ENCODE peak calls at places on chromosomes 3 and 15, in seven cellular contexts. One of them, this sample, is unnamed.

GRCh38 chr15:41564286-41564959 is 5.4 kb downstream of the TYRO3 start:
- DNase-seq in activated CD8-positive, alpha-beta T cell treated with anti-CD3 and anti-CD28 coated beads for 36 hours: no peak
- DNase-seq in psoas muscle: no peak
- DNase-seq in BE2C: peak
- DNase-seq in PC-9: no peak
- DNase-seq in neural progenitor cell: peak
- DNase-seq in CD8-positive, alpha-beta T cell: no peak
- DNase-seq in this sample: peak

GRCh38 chr3:129439381-129439816 is 349 bp downstream of the MBD4 start:
- DNase-seq in neural progenitor cell: peak
- DNase-seq in psoas muscle: peak
- DNase-seq in BE2C: peak
- DNase-seq in activated CD8-positive, alpha-beta T cell treated with anti-CD3 and anti-CD28 coated beads for 36 hours: peak
- DNase-seq in PC-9: no peak
- DNase-seq in CD8-positive, alpha-beta T cell: peak
- DNase-seq in this sample: peak

GRCh38 chr3:4826237-4827100 is 152.8 kb upstream of the BHLHE40 start:
- DNase-seq in activated CD8-positive, alpha-beta T cell treated with anti-CD3 and anti-CD28 coated beads for 36 hours: no peak
- DNase-seq in BE2C: no peak
- DNase-seq in neural progenitor cell: no peak
- DNase-seq in CD8-positive, alpha-beta T cell: no peak
- DNase-seq in psoas muscle: peak
- DNase-seq in PC-9: no peak
- DNase-seq in this sample: no peak

GRCh38 chr15:79042213-79042928 is 48.2 kb downstream of the RASGRF1 start:
- DNase-seq in BE2C: no peak
- DNase-seq in PC-9: no peak
- DNase-seq in neural progenitor cell: no peak
- DNase-seq in activated CD8-positive, alpha-beta T cell treated with anti-CD3 and anti-CD28 coated beads for 36 hours: peak
- DNase-seq in psoas muscle: no peak
- DNase-seq in CD8-positive, alpha-beta T cell: no peak
- DNase-seq in this sample: no peak

GRCh38 chr15:59691194-59691805 is 2.2 kb upstream of the BNIP2 start:
- DNase-seq in neural progenitor cell: peak
- DNase-seq in psoas muscle: no peak
- DNase-seq in BE2C: peak
- DNase-seq in activated CD8-positive, alpha-beta T cell treated with anti-CD3 and anti-CD28 coated beads for 36 hours: peak
- DNase-seq in PC-9: peak
- DNase-seq in CD8-positive, alpha-beta T cell: peak
- DNase-seq in this sample: peak

GRCh38 chr3:129377615-129378014 is 50.8 kb downstream of the EFCAB12 start:
- DNase-seq in CD8-positive, alpha-beta T cell: no peak
- DNase-seq in neural progenitor cell: no peak
- DNase-seq in BE2C: no peak
- DNase-seq in psoas muscle: no peak
- DNase-seq in activated CD8-positive, alpha-beta T cell treated with anti-CD3 and anti-CD28 coated beads for 36 hours: no peak
- DNase-seq in PC-9: no peak
- DNase-seq in this sample: no peak

GRCh38 chr15:78340243-78341056 is at the start of gene CRABP1:
- DNase-seq in psoas muscle: no peak
- DNase-seq in activated CD8-positive, alpha-beta T cell treated with anti-CD3 and anti-CD28 coated beads for 36 hours: peak
- DNase-seq in neural progenitor cell: peak
- DNase-seq in BE2C: peak
- DNase-seq in CD8-positive, alpha-beta T cell: no peak
- DNase-seq in PC-9: no peak
- DNase-seq in this sample: peak

GRCh38 chr3:129608087-129608935 is 1.8 kb upstream of the PLXND1 start:
- DNase-seq in PC-9: no peak
- DNase-seq in CD8-positive, alpha-beta T cell: no peak
- DNase-seq in neural progenitor cell: peak
- DNase-seq in psoas muscle: no peak
- DNase-seq in BE2C: peak
- DNase-seq in activated CD8-positive, alpha-beta T cell treated with anti-CD3 and anti-CD28 coated beads for 36 hours: no peak
- DNase-seq in this sample: no peak

GRCh38 chr3:39038165-39038564 is 13.6 kb downstream of the SCN11A start:
- DNase-seq in activated CD8-positive, alpha-beta T cell treated with anti-CD3 and anti-CD28 coated beads for 36 hours: no peak
- DNase-seq in PC-9: no peak
- DNase-seq in neural progenitor cell: no peak
- DNase-seq in BE2C: no peak
- DNase-seq in psoas muscle: no peak
- DNase-seq in CD8-positive, alpha-beta T cell: no peak
- DNase-seq in this sample: no peak

GRCh38 chr3:17972889-17973558 is 230.6 kb upstream of the TBC1D5 start:
- DNase-seq in activated CD8-positive, alpha-beta T cell treated with anti-CD3 and anti-CD28 coated beads for 36 hours: no peak
- DNase-seq in PC-9: no peak
- DNase-seq in psoas muscle: no peak
- DNase-seq in CD8-positive, alpha-beta T cell: no peak
- DNase-seq in BE2C: no peak
- DNase-seq in neural progenitor cell: no peak
- DNase-seq in this sample: no peak

GRCh38 chr3:187743195-187744141 is 1.8 kb downstream of the BCL6 start:
- DNase-seq in activated CD8-positive, alpha-beta T cell treated with anti-CD3 and anti-CD28 coated beads for 36 hours: peak
- DNase-seq in BE2C: no peak
- DNase-seq in psoas muscle: peak
- DNase-seq in CD8-positive, alpha-beta T cell: peak
- DNase-seq in PC-9: peak
- DNase-seq in neural progenitor cell: peak
- DNase-seq in this sample: peak

GRCh38 chr3:27293954-27294353 is 75.2 kb downstream of the NEK10 start:
- DNase-seq in PC-9: no peak
- DNase-seq in neural progenitor cell: no peak
- DNase-seq in BE2C: no peak
- DNase-seq in psoas muscle: no peak
- DNase-seq in activated CD8-positive, alpha-beta T cell treated with anti-CD3 and anti-CD28 coated beads for 36 hours: no peak
- DNase-seq in CD8-positive, alpha-beta T cell: no peak
- DNase-seq in this sample: no peak

GRCh38 chr3:55180936-55181535 is 253.2 kb upstream of the LRTM1 start:
- DNase-seq in CD8-positive, alpha-beta T cell: no peak
- DNase-seq in BE2C: peak
- DNase-seq in PC-9: no peak
- DNase-seq in psoas muscle: no peak
- DNase-seq in activated CD8-positive, alpha-beta T cell treated with anti-CD3 and anti-CD28 coated beads for 36 hours: peak
- DNase-seq in neural progenitor cell: peak
- DNase-seq in this sample: peak

GRCh38 chr15:51183076-51183475 is 88.4 kb upstream of the TNFAIP8L3 start:
- DNase-seq in CD8-positive, alpha-beta T cell: no peak
- DNase-seq in activated CD8-positive, alpha-beta T cell treated with anti-CD3 and anti-CD28 coated beads for 36 hours: no peak
- DNase-seq in neural progenitor cell: no peak
- DNase-seq in psoas muscle: no peak
- DNase-seq in BE2C: no peak
- DNase-seq in PC-9: no peak
- DNase-seq in this sample: no peak

GRCh38 chr3:140341213-140341612 is 336.7 kb upstream of the TRIM42 start:
- DNase-seq in BE2C: no peak
- DNase-seq in CD8-positive, alpha-beta T cell: no peak
- DNase-seq in PC-9: no peak
- DNase-seq in activated CD8-positive, alpha-beta T cell treated with anti-CD3 and anti-CD28 coated beads for 36 hours: no peak
- DNase-seq in psoas muscle: no peak
- DNase-seq in neural progenitor cell: no peak
- DNase-seq in this sample: peak

GRCh38 chr3:80564391-80564790 is 796.6 kb upstream of the ROBO1 start:
- DNase-seq in activated CD8-positive, alpha-beta T cell treated with anti-CD3 and anti-CD28 coated beads for 36 hours: no peak
- DNase-seq in psoas muscle: no peak
- DNase-seq in BE2C: no peak
- DNase-seq in CD8-positive, alpha-beta T cell: no peak
- DNase-seq in neural progenitor cell: no peak
- DNase-seq in PC-9: no peak
- DNase-seq in this sample: no peak

GRCh38 chr3:80554304-80554703 is 786.5 kb upstream of the ROBO1 start:
- DNase-seq in PC-9: no peak
- DNase-seq in CD8-positive, alpha-beta T cell: no peak
- DNase-seq in activated CD8-positive, alpha-beta T cell treated with anti-CD3 and anti-CD28 coated beads for 36 hours: no peak
- DNase-seq in psoas muscle: no peak
- DNase-seq in neural progenitor cell: no peak
- DNase-seq in BE2C: no peak
- DNase-seq in this sample: no peak

GRCh38 chr3:80556728-80557127 is 788.9 kb upstream of the ROBO1 start:
- DNase-seq in CD8-positive, alpha-beta T cell: no peak
- DNase-seq in PC-9: no peak
- DNase-seq in psoas muscle: no peak
- DNase-seq in BE2C: peak
- DNase-seq in activated CD8-positive, alpha-beta T cell treated with anti-CD3 and anti-CD28 coated beads for 36 hours: no peak
- DNase-seq in neural progenitor cell: no peak
- DNase-seq in this sample: no peak

DNA sequence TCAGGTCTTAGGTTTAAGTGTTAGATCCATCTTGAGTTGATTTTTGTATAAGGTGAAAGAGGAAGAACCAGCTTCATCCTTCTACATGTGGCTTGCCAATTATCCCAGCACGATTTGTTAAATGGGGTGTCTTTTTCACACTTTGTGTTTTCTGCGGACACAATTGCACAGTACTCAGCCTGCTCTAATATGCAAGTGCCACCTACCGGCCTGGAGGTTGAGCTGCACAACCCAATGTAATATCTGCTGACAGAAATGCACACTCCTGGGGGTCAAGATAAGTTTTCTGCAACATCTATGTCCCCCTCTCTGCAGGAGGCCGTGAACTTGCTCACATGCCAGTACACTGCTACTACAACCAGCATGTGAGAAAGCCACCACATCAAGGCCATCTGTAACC is 791.9 kb upstream of the ROBO1 start:
- DNase-seq in neural progenitor cell: no peak
- DNase-seq in CD8-positive, alpha-beta T cell: no peak
- DNase-seq in psoas muscle: no peak
- DNase-seq in PC-9: no peak
- DNase-seq in BE2C: no peak
- DNase-seq in activated CD8-positive, alpha-beta T cell treated with anti-CD3 and anti-CD28 coated beads for 36 hours: no peak
- DNase-seq in this sample: no peak
- TF ChIP-seq CTCF in neural progenitor cell: no peak
- TF ChIP-seq CTCF in CD8-positive, alpha-beta T cell: no peak
- TF ChIP-seq CTCF in psoas muscle: no peak
- TF ChIP-seq CTCF in PC-9: no peak
- TF ChIP-seq CTCF in BE2C: no peak
- TF ChIP-seq CTCF in activated CD8-positive, alpha-beta T cell treated with anti-CD3 and anti-CD28 coated beads for 36 hours: no peak
- TF ChIP-seq CTCF in this sample: no peak

GRCh38 chr3:13231781-13232515 is 158.7 kb upstream of the IQSEC1 start:
- DNase-seq in BE2C: no peak
- DNase-seq in activated CD8-positive, alpha-beta T cell treated with anti-CD3 and anti-CD28 coated beads for 36 hours: no peak
- DNase-seq in CD8-positive, alpha-beta T cell: no peak
- DNase-seq in psoas muscle: no peak
- DNase-seq in neural progenitor cell: no peak
- DNase-seq in PC-9: no peak
- DNase-seq in this sample: peak

GRCh38 chr3:13233487-13234154 is 160.4 kb upstream of the IQSEC1 start:
- DNase-seq in psoas muscle: no peak
- DNase-seq in CD8-positive, alpha-beta T cell: no peak
- DNase-seq in activated CD8-positive, alpha-beta T cell treated with anti-CD3 and anti-CD28 coated beads for 36 hours: peak
- DNase-seq in BE2C: no peak
- DNase-seq in PC-9: no peak
- DNase-seq in neural progenitor cell: no peak
- DNase-seq in this sample: no peak

GRCh38 chr3:13227315-13228165 is 154.3 kb upstream of the IQSEC1 start:
- DNase-seq in PC-9: no peak
- DNase-seq in neural progenitor cell: no peak
- DNase-seq in CD8-positive, alpha-beta T cell: no peak
- DNase-seq in BE2C: no peak
- DNase-seq in activated CD8-positive, alpha-beta T cell treated with anti-CD3 and anti-CD28 coated beads for 36 hours: no peak
- DNase-seq in psoas muscle: no peak
- DNase-seq in this sample: no peak

GRCh38 chr3:13228584-13228983 is 155.4 kb upstream of the IQSEC1 start:
- DNase-seq in psoas muscle: no peak
- DNase-seq in BE2C: no peak
- DNase-seq in neural progenitor cell: no peak
- DNase-seq in activated CD8-positive, alpha-beta T cell treated with anti-CD3 and anti-CD28 coated beads for 36 hours: no peak
- DNase-seq in PC-9: no peak
- DNase-seq in CD8-positive, alpha-beta T cell: no peak
- DNase-seq in this sample: no peak

DNA sequence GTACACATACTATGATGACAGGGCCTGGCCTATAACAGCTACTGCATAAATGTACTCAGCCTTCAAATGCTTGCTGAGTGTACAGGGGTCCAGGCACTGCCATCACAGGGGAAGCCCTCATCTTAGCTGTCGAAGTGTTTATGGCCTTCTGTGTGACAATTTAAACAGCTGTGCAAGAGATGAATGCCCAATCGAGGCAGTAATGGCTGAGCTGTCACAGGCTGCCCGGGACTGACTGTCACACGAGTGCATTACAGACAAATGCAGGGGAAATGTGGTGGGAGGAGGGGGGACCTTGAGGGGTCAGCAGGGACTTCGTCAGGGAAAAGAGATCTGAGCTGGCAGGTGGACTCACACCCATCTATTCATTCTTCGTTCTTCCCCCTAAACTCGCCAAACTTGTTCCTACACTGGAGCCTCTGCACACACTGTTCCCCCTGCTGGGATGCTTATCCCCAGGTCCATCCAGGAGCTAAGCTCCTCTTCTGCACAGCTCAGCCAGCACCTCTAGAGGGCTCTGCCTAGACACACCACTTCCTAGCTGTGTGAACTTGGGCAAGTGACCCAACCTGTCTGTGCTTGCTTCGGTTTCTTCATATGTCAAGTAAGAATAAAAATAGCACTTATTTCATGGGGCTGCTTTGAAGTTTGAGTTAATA is 156.2 kb upstream of the IQSEC1 start:
- DNase-seq in psoas muscle: no peak
- DNase-seq in PC-9: peak
- DNase-seq in neural progenitor cell: peak
- DNase-seq in CD8-positive, alpha-beta T cell: no peak
- DNase-seq in BE2C: peak
- DNase-seq in activated CD8-positive, alpha-beta T cell treated with anti-CD3 and anti-CD28 coated beads for 36 hours: peak
- DNase-seq in this sample: no peak
- TF ChIP-seq CTCF in psoas muscle: no peak
- TF ChIP-seq CTCF in PC-9: peak
- TF ChIP-seq CTCF in neural progenitor cell: peak
- TF ChIP-seq CTCF in CD8-positive, alpha-beta T cell: no peak
- TF ChIP-seq CTCF in BE2C: peak
- TF ChIP-seq CTCF in activated CD8-positive, alpha-beta T cell treated with anti-CD3 and anti-CD28 coated beads for 36 hours: peak
- TF ChIP-seq CTCF in this sample: peak

DNA sequence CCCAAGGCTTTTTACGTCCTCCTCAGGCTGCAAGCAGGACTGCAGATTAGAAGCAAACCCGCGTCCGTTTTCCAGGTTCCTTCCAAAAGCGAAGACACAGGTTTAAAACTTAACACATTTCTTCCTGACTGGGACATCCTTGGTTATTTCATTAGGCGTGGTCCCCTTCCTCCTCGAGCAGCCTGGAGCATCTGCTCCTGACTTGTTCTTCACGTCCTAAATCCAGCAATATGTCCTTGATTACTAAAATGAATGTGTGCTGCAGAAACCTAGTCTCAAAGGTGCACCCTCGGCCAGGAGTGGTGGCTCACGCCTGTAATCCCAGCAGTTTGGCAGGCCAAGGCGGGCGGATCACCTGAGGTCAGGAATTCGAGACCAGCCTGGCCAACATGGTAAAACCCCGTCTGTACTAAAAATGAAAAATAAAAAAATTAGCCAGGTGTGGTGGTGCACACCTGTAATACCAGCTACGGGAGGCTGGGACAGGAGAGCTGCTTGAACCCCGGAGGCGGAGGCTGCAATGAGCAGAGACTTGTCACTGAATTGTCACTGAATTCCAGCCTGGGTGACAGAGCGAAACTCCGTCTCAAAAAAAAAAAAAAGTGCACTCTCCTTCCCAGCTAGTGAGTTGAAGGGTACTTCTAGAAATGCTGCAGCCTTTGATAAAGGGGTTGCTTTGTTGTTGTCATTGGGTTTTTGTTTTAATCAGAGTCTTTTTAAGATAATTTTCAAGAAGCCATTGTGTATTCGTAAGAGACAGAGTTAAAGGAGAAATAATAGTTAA is 853 bp upstream of the LRIG1 start:
- DNase-seq in neural progenitor cell: no peak
- DNase-seq in activated CD8-positive, alpha-beta T cell treated with anti-CD3 and anti-CD28 coated beads for 36 hours: no peak
- DNase-seq in psoas muscle: no peak
- DNase-seq in BE2C: no peak
- DNase-seq in PC-9: no peak
- DNase-seq in CD8-positive, alpha-beta T cell: no peak
- DNase-seq in this sample: no peak
- TF ChIP-seq CTCF in neural progenitor cell: no peak
- TF ChIP-seq CTCF in activated CD8-positive, alpha-beta T cell treated with anti-CD3 and anti-CD28 coated beads for 36 hours: peak
- TF ChIP-seq CTCF in psoas muscle: no peak
- TF ChIP-seq CTCF in BE2C: peak
- TF ChIP-seq CTCF in PC-9: no peak
- TF ChIP-seq CTCF in CD8-positive, alpha-beta T cell: no peak
- TF ChIP-seq CTCF in this sample: no peak

GRCh38 chr3:194485876-194486539 is 794 bp downstream of the ATP13A3 start:
- DNase-seq in BE2C: peak
- DNase-seq in CD8-positive, alpha-beta T cell: peak
- DNase-seq in neural progenitor cell: peak
- DNase-seq in PC-9: peak
- DNase-seq in psoas muscle: peak
- DNase-seq in activated CD8-positive, alpha-beta T cell treated with anti-CD3 and anti-CD28 coated beads for 36 hours: peak
- DNase-seq in this sample: no peak
- TF ChIP-seq CTCF in BE2C: no peak
- TF ChIP-seq CTCF in CD8-positive, alpha-beta T cell: no peak
- TF ChIP-seq CTCF in neural progenitor cell: peak
- TF ChIP-seq CTCF in PC-9: peak
- TF ChIP-seq CTCF in psoas muscle: peak
- TF ChIP-seq CTCF in activated CD8-positive, alpha-beta T cell treated with anti-CD3 and anti-CD28 coated beads for 36 hours: no peak
- TF ChIP-seq CTCF in this sample: no peak

This sample was measured in nephron progenitor cell.